ENCODE peak calls at places on chromosome 15, in six cellular contexts. Y is NK-92 treated with Interleukin-12 subunit alpha and Interleukin-12 subunit beta, amount 100 ng/mL, for 24 hours; O is progenitor cell of endocrine pancreas; X is stromal cell of bone marrow; B is A549; P is mucosa of gallbladder. H is an unnamed sample.

GRCh38 chr15:95325763-95326688 is 1004.5 kb upstream of the NR2F2 start:
- DNase-seq in Y (no peak), X (no peak), P (no peak), O (no peak), B (no peak), H (no peak)

GRCh38 chr15:48052871-48053383 is 67.9 kb upstream of the SLC24A5 start:
- DNase-seq in X (no peak), Y (no peak), B (no peak), P (no peak), O (no peak), H (no peak)

GRCh38 chr15:60720493-60721231 is 241.7 kb upstream of the ICE2 start:
- DNase-seq in P (no peak), X (no peak), B (no peak), O (no peak), Y (no peak), H (no peak)

GRCh38 chr15:51576451-51576850 is 46.1 kb downstream of the DMXL2 start:
- DNase-seq in O (no peak), Y (no peak), B (no peak), P (no peak), X (no peak), H (no peak)

GRCh38 chr15:60673918-60674558 is 195.1 kb upstream of the ICE2 start:
- DNase-seq in X (peak), O (no peak), P (peak), Y (no peak), B (peak), H (peak)

GRCh38 chr15:47573673-47574072 is 143.6 kb upstream of the SEMA6D start:
- DNase-seq in B (no peak), P (no peak), X (no peak), Y (no peak), O (no peak), H (no peak)

GRCh38 chr15:66588971-66589370 is 23.2 kb upstream of the LCTL start:
- DNase-seq in Y (no peak), B (no peak), O (no peak), P (no peak), X (no peak), H (no peak)

GRCh38 chr15:52789008-52789600 is 1.0 kb downstream of the ONECUT1 start:
- DNase-seq in X (no peak), Y (no peak), O (no peak), P (peak), B (no peak), H (no peak)

GRCh38 chr15:81948751-81949150 is 97.1 kb downstream of the MEX3B start:
- DNase-seq in P (no peak), O (no peak), Y (no peak), X (no peak), B (no peak), H (no peak)

GRCh38 chr15:74251187-74251811 is 15.2 kb downstream of the CCDC33 start:
- DNase-seq in Y (no peak), B (no peak), X (no peak), O (no peak), P (peak), H (no peak)

GRCh38 chr15:33218071-33218491 is 23.6 kb upstream of the FMN1 start:
- DNase-seq in B (no peak), O (no peak), X (no peak), Y (no peak), P (no peak), H (no peak)

GRCh38 chr15:78811124-78811824 is at the start of gene ADAMTS7:
- DNase-seq in P (peak), O (peak), Y (no peak), B (peak), X (peak), H (no peak)

GRCh38 chr15:62067448-62068044 is 769 bp downstream of the C2CD4A start:
- DNase-seq in Y (no peak), B (peak), P (no peak), X (no peak), O (peak), H (no peak)

GRCh38 chr15:53962646-53963561 is 15.3 kb upstream of the UNC13C start:
- DNase-seq in O (peak), Y (peak), P (peak), B (peak), X (no peak), H (peak)

GRCh38 chr15:91779960-91780359 is 73.5 kb upstream of the SLCO3A1 start:
- DNase-seq in X (no peak), B (no peak), P (no peak), Y (no peak), O (no peak), H (no peak)

GRCh38 chr15:23003736-23004135 is 23.6 kb upstream of the CYFIP1 start:
- DNase-seq in Y (no peak), P (no peak), X (no peak), O (no peak), B (no peak), H (no peak)

GRCh38 chr15:38528279-38528678 is 36.3 kb downstream of the RASGRP1 start:
- DNase-seq in P (no peak), B (no peak), Y (no peak), X (peak), O (no peak), H (no peak)

GRCh38 chr15:73286356-73286755 is 82.4 kb downstream of the HCN4 start:
- DNase-seq in X (no peak), B (no peak), O (no peak), Y (no peak), P (no peak), H (no peak)

GRCh38 chr15:35243758-35244157 is 158.7 kb upstream of the NANOGP8 start:
- DNase-seq in X (no peak), O (no peak), B (no peak), Y (no peak), P (no peak), H (no peak)

GRCh38 chr15:25170113-25170731 is 215.4 kb downstream of the SNRPN start:
- DNase-seq in P (no peak), X (no peak), B (no peak), O (no peak), Y (no peak), H (no peak)

GRCh38 chr15:69976366-69976994 is 121.2 kb downstream of the TLE3 start:
- DNase-seq in O (peak), Y (no peak), P (peak), X (peak), B (peak), H (peak)

GRCh38 chr15:50685976-50686467 is 575 bp downstream of the TRPM7 start:
- DNase-seq in Y (peak), P (peak), O (peak), X (no peak), B (peak), H (peak)

GRCh38 chr15:57356636-57357035 is 19.7 kb upstream of the CGNL1 start:
- DNase-seq in P (no peak), Y (no peak), O (no peak), X (no peak), B (no peak), H (peak)

GRCh38 chr15:99104788-99105515 is at the start of gene SYNM:
- DNase-seq in P (peak), X (peak), B (peak), Y (no peak), O (peak), H (peak)

GRCh38 chr15:70870066-70870465 is 16.1 kb upstream of the LARP6 start:
- DNase-seq in O (no peak), P (no peak), Y (no peak), B (no peak), X (peak), H (no peak)